ENCODE peak calls at places on chromosomes 4 and X, in seven cellular contexts. O, M, W, C, F, H and Q are unnamed samples.

GRCh38 chrX:72314881-72315280 is 9.2 kb upstream of the CITED1 start:
- DNase-seq in O (no peak), F (no peak), C (no peak), H (no peak), M (peak; percentile 1), W (no peak), Q (no peak)

GRCh38 chr4:158850800-158851644 is 82.2 kb downstream of the FNIP2 start:
- DNase-seq in M (peak; percentile 25), H (no peak), W (no peak), C (no peak), O (no peak), F (no peak), Q (no peak)

GRCh38 chrX:134721766-134722532 is 63.7 kb upstream of the PLAC1 start:
- DNase-seq in C (no peak), H (no peak), O (no peak), W (no peak), M (no peak), F (no peak), Q (no peak)

GRCh38 chrX:17584248-17584681 is 153.0 kb upstream of the SCML1 start:
- DNase-seq in O (no peak), F (no peak), W (no peak), H (no peak), C (no peak), M (no peak), Q (no peak)

GRCh38 chr4:173584506-173584905 is 54.5 kb upstream of the HAND2 start:
- DNase-seq in C (no peak), F (no peak), O (no peak), H (no peak), W (no peak), M (no peak), Q (no peak)

GRCh38 chrX:116873678-116874077 is 410.9 kb upstream of the CT83 start:
- DNase-seq in C (no peak), H (no peak), O (no peak), W (no peak), F (no peak), M (no peak), Q (no peak)

GRCh38 chr4:84892950-84893349 is 73.5 kb downstream of the WDFY3 start:
- DNase-seq in C (no peak), O (no peak), H (no peak), F (no peak), M (no peak), W (no peak), Q (no peak)

GRCh38 chr4:34516524-34516923 is 1727.8 kb downstream of the ARAP2 start:
- DNase-seq in W (no peak), C (no peak), F (no peak), H (no peak), O (no peak), M (no peak), Q (no peak)

GRCh38 chr4:183100827-183101226 is 1.8 kb downstream of the WWC2 start:
- DNase-seq in H (no peak), W (no peak), M (no peak), O (no peak), C (peak; percentile 18), F (no peak), Q (no peak)

GRCh38 chr4:95548738-95549245 is at the start of gene UNC5C:
- DNase-seq in M (no peak), W (peak; percentile 76), F (no peak), C (peak; percentile 21), H (no peak), O (peak; percentile 67), Q (peak; percentile 84)

GRCh38 chr4:80321776-80322175 is 13.8 kb upstream of the CFAP299 start:
- DNase-seq in C (no peak), O (no peak), H (no peak), W (no peak), F (no peak), M (no peak), Q (no peak)

GRCh38 chr4:74632634-74633033 is 161.7 kb downstream of the BTC start:
- DNase-seq in C (peak; percentile 37), M (no peak), F (no peak), H (peak; percentile 35), O (no peak), W (no peak), Q (peak; percentile 36)

GRCh38 chr4:138919094-138919936 is 96.3 kb upstream of the NOCT start:
- DNase-seq in H (peak; percentile 44), O (peak; percentile 50), W (peak; percentile 88), F (peak; percentile 54), M (peak; percentile 42), C (peak; percentile 52), Q (peak; percentile 32)

GRCh38 chr4:127586922-127587571 is 45.7 kb upstream of the INTU start:
- DNase-seq in C (peak; percentile 20), O (no peak), M (peak; percentile 22), W (peak; percentile 53), H (no peak), F (peak; percentile 29), Q (no peak)

GRCh38 chr4:114225462-114225861 is 246.0 kb upstream of the ARSJ start:
- DNase-seq in F (no peak), O (no peak), M (no peak), C (no peak), W (no peak), H (no peak), Q (no peak)

GRCh38 chr4:119984998-119985397 is 81.7 kb downstream of the MAD2L1 start:
- DNase-seq in W (no peak), O (no peak), C (no peak), F (no peak), M (no peak), H (no peak), Q (no peak)

GRCh38 chr4:14428125-14428524 is 574.2 kb upstream of the CPEB2 start:
- DNase-seq in H (no peak), M (no peak), O (no peak), W (no peak), C (no peak), F (no peak), Q (no peak)

GRCh38 chrX:120253784-120254183 is 3.2 kb downstream of the ZBTB33 start:
- DNase-seq in H (no peak), M (no peak), W (no peak), O (no peak), F (no peak), C (no peak), Q (no peak)

GRCh38 chrX:110944323-110944761 is 148.7 kb upstream of the CHRDL1 start:
- DNase-seq in M (no peak), F (no peak), H (no peak), W (no peak), C (peak; percentile 26), O (peak; percentile 10), Q (no peak)

GRCh38 chr4:88646528-88647280 is 50.9 kb downstream of the NAP1L5 start:
- DNase-seq in M (no peak), H (no peak), O (no peak), C (no peak), W (no peak), F (no peak), Q (no peak)

GRCh38 chr4:180197471-180197870 is 2045.7 kb upstream of the TENM3 start:
- DNase-seq in F (no peak), H (no peak), O (no peak), C (no peak), W (no peak), M (no peak), Q (no peak)

GRCh38 chrX:131869182-131869581 is 153.9 kb upstream of the STK26 start:
- DNase-seq in W (no peak), F (no peak), C (no peak), M (no peak), H (no peak), O (no peak), Q (no peak)

GRCh38 chr4:2837904-2838496 is 5.6 kb upstream of the ADD1 start:
- DNase-seq in C (peak; percentile 57), H (peak; percentile 86), W (no peak), F (no peak), M (peak; percentile 82), O (peak; percentile 33), Q (peak; percentile 70)

GRCh38 chr4:1767770-1768366 is 25.2 kb upstream of the FGFR3 start:
- DNase-seq in M (peak; percentile 47), C (peak; percentile 60), H (peak; percentile 39), W (peak; percentile 90), F (peak; percentile 87), O (no peak), Q (no peak)

GRCh38 chrX:71181558-71181909 is 36.9 kb downstream of the NLGN3 start:
- DNase-seq in C (peak; percentile 47), O (peak; percentile 40), W (no peak), F (no peak), M (peak; percentile 57), H (peak; percentile 53), Q (no peak)

GRCh38 chr4:11293866-11294265 is 134.8 kb downstream of the HS3ST1 start:
- DNase-seq in F (no peak), C (no peak), M (no peak), W (no peak), H (no peak), O (no peak), Q (no peak)

GRCh38 chr4:176753049-176753448 is 39.7 kb downstream of the VEGFC start:
- DNase-seq in F (no peak), C (no peak), O (no peak), H (no peak), W (no peak), M (no peak), Q (no peak)

GRCh38 chrX:150569155-150569477 is 695 bp downstream of the MTM1 start:
- DNase-seq in O (no peak), H (peak; percentile 57), C (peak; percentile 40), F (no peak), W (no peak), M (peak; percentile 41), Q (no peak)

GRCh38 chr4:105970371-105970770 is 75.1 kb downstream of the NPNT start:
- DNase-seq in C (no peak), F (no peak), O (no peak), M (no peak), H (no peak), W (no peak), Q (no peak)
- H3K9me3 ChIP-seq in C (no peaks in the 10 kb centered on the region), F (no peaks in the 10 kb centered on the region), O (no peaks in the 10 kb centered on the region), M (no peaks in the 10 kb centered on the region), H (no peaks in the 10 kb centered on the region), W (no peaks in the 10 kb centered on the region), Q (no peaks in the 10 kb centered on the region)

DNA sequence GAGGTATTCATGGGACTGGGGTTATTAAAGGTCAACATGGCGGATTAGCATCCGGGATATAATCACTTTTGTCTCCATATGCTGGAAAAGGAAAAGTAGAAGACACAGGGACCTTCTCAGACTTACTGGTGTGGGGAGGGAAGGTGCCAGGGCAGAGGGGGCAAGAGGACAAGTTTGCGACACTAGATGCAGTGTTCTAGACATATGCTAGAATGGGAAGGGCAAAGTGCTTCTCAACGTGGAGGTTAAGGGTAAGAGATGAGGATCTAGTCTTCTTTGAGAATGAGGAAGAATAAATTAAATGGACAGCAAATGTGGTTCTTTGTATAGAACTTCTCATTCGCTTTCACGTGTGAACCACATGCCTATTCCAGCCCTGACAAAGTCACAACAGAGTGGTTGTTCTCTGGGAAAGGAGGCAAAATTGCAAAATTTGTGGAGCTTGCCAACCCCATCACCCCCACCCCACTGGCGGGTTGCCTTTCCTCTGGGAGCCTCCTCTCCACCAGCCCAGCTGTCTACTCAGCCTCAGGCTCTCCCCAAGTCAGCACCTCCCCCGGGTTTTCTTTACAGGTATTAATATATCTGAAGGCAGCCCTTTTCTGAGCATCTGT is 1.4 kb upstream of the ANXA5 start:
- DNase-seq in M (no peak), F (no peak), O (peak; percentile 40), H (no peak), W (peak; percentile 37), C (no peak), Q (no peak)
- H3K27ac ChIP-seq in M (no peak overlapping the region), F (no peak overlapping the region), O (no peak overlapping the region), H (no peak overlapping the region), W (no peak overlapping the region), C (no peak overlapping the region), Q (no peak overlapping the region)

GRCh38 chr4:166502660-166503059 is 629.6 kb downstream of the TLL1 start:
- DNase-seq in F (no peak), W (no peak), C (no peak), O (no peak), M (no peak), H (no peak), Q (no peak)
- H3K9me3 ChIP-seq in F (no peaks in the 10 kb centered on the region), W (no peaks in the 10 kb centered on the region), C (no peaks in the 10 kb centered on the region), O (no peaks in the 10 kb centered on the region), M (no peaks in the 10 kb centered on the region), H (no peaks in the 10 kb centered on the region), Q (no peaks in the 10 kb centered on the region)

GRCh38 chr4:40953253-40954118 is 203.7 kb downstream of the NSUN7 start:
- DNase-seq in C (no peak), F (no peak), M (no peak), H (no peak), W (no peak), O (no peak), Q (no peak)
- H3K27ac ChIP-seq in C (no peak overlapping the region), F (no peak overlapping the region), M (no peak overlapping the region), H (no peak overlapping the region), W (no peak overlapping the region), O (peak overlapping the region; percentile 40), Q (peak overlapping the region; percentile 76)